ENCODE peak calls at places on chromosomes 4 and X, in five cellular contexts. U is fibroblast of the conjunctiva; T is CD4-positive, alpha-beta T cell; E is HuH-7; S is nephron progenitor cell. K is an unnamed sample.

GRCh38 chrX:93673869-93674271 is at the start of gene FAM133A:
- DNase-seq in U (peak; percentile 10), T (no peak), E (no peak), S (no peak), K (no peak)

GRCh38 chrX:121179972-121180371 is 132.6 kb downstream of the GLUD2 start:
- DNase-seq in U (no peak), T (no peak), E (no peak), S (no peak), K (no peak)

GRCh38 chr4:19969492-19969891 is 282.2 kb upstream of the SLIT2 start:
- DNase-seq in U (no peak), T (no peak), E (no peak), S (no peak), K (no peak)

GRCh38 chrX:130539721-130540321 is 138.0 kb downstream of the RBMX2 start:
- DNase-seq in U (peak; percentile 21), T (peak; percentile 12), E (peak; percentile 36), S (peak; percentile 61), K (no peak)

GRCh38 chr4:673349-674091 is 556 bp downstream of the ATP5ME start:
- DNase-seq in U (no peak), T (no peak), E (no peak), S (peak; percentile 67), K (no peak)

GRCh38 chr4:94814237-94814636 is 56.5 kb downstream of the BMPR1B start:
- DNase-seq in U (no peak), T (no peak), E (no peak), S (no peak), K (no peak)

GRCh38 chrX:124347242-124347641 is 879 bp downstream of the SH2D1A start:
- DNase-seq in U (no peak), T (no peak), E (no peak), S (no peak), K (peak; percentile 0)

GRCh38 chr4:125735107-125735506 is 420.4 kb downstream of the FAT4 start:
- DNase-seq in U (peak; percentile 67), T (no peak), E (no peak), S (peak; percentile 29), K (no peak)

GRCh38 chr4:153205757-153206156 is 1.5 kb downstream of the TRIM2 start:
- DNase-seq in U (no peak), T (no peak), E (no peak), S (no peak), K (no peak)

GRCh38 chr4:25908491-25908901 is 5.5 kb upstream of the SMIM20 start:
- DNase-seq in U (peak; percentile 60), T (no peak), E (peak; percentile 77), S (no peak), K (no peak)

GRCh38 chr4:1215347-1216075 is 33.4 kb downstream of the CTBP1 start:
- DNase-seq in U (no peak), T (no peak), E (no peak), S (no peak), K (no peak)

GRCh38 chrX:123959281-123960063 is 2.0 kb upstream of the STAG2 start:
- DNase-seq in U (no peak), T (no peak), E (no peak), S (peak; percentile 31), K (peak; percentile 0)

GRCh38 chr4:10743357-10743756 is 58.8 kb upstream of the CLNK start:
- DNase-seq in U (no peak), T (no peak), E (no peak), S (no peak), K (no peak)

GRCh38 chr4:16199132-16199531 is 27.1 kb downstream of the TAPT1 start:
- DNase-seq in U (peak; percentile 18), T (no peak), E (no peak), S (no peak), K (no peak)